ENCODE peak calls at places on chromosome 16, in five cellular contexts. Q, G, C, R and U are unnamed samples.

GRCh38 chr16:73996624-73997339 is 299.8 kb upstream of the PSMD7 start:
- DNase-seq in R (no peak), C (no peak), G (no peak), Q (no peak), U (no peak)

GRCh38 chr16:997440-998051 is 16.0 kb downstream of the SOX8 start:
- DNase-seq in Q (peak; percentile 22), C (no peak), R (no peak), G (no peak), U (no peak)

GRCh38 chr16:12951392-12951791 is 50.0 kb downstream of the SHISA9 start:
- DNase-seq in C (no peak), Q (no peak), G (no peak), R (no peak), U (no peak)

GRCh38 chr16:87375426-87376135 is 8.0 kb downstream of the FBXO31 start:
- DNase-seq in Q (no peak), C (no peak), G (no peak), R (no peak), U (peak; percentile 72)

GRCh38 chr16:69880640-69881133 is 70.4 kb upstream of the CLEC18A start:
- DNase-seq in G (no peak), C (no peak), Q (no peak), R (no peak), U (no peak)

GRCh38 chr16:9885876-9886275 is 296.4 kb downstream of the GRIN2A start:
- DNase-seq in G (no peak), C (no peak), R (no peak), Q (no peak), U (no peak)

GRCh38 chr16:4924593-4925378 is 12.2 kb downstream of the PPL start:
- DNase-seq in Q (no peak), C (no peak), R (no peak), G (no peak), U (no peak)

GRCh38 chr16:30186782-30187555 is 3.6 kb downstream of the CORO1A start:
- DNase-seq in C (peak; percentile 82), R (no peak), Q (peak; percentile 80), G (no peak), U (peak; percentile 93)

GRCh38 chr16:85674828-85675227 is 13.9 kb downstream of the GINS2 start:
- DNase-seq in R (no peak), Q (no peak), G (no peak), C (no peak), U (no peak)

GRCh38 chr16:19418200-19418599 is 517 bp downstream of the TMC5 start:
- DNase-seq in C (no peak), G (no peak), R (no peak), Q (no peak), U (no peak)

GRCh38 chr16:28182183-28182582 is 29.6 kb downstream of the XPO6 start:
- DNase-seq in C (no peak), Q (peak; percentile 48), G (no peak), R (no peak), U (no peak)

GRCh38 chr16:68223072-68223471 is 12.9 kb downstream of the ESRP2 start:
- DNase-seq in G (no peak), Q (no peak), C (no peak), R (no peak), U (no peak)

GRCh38 chr16:73185737-73186136 is 137.8 kb upstream of the ZFHX3 start:
- DNase-seq in C (no peak), Q (no peak), R (no peak), G (no peak), U (no peak)

GRCh38 chr16:30551781-30552180 is 6.4 kb downstream of the ZNF764 start:
- DNase-seq in Q (peak; percentile 62), R (no peak), C (no peak), G (no peak), U (no peak)

GRCh38 chr16:324451-325334 is 27.8 kb downstream of the AXIN1 start:
- DNase-seq in G (no peak), C (no peak), Q (peak; percentile 29), R (no peak), U (no peak)

GRCh38 chr16:27650073-27650701 is 100.2 kb downstream of the KATNIP start:
- DNase-seq in C (no peak), R (no peak), Q (no peak), G (no peak), U (no peak)

GRCh38 chr16:80526418-80527061 is 14.3 kb upstream of the DYNLRB2 start:
- DNase-seq in R (peak; percentile 31), Q (peak; percentile 49), C (peak; percentile 64), G (no peak), U (no peak)

GRCh38 chr16:49834496-49835009 is 21.4 kb downstream of the ZNF423 start:
- DNase-seq in Q (no peak), C (peak; percentile 70), R (no peak), G (no peak), U (peak; percentile 87)

GRCh38 chr16:3979070-3979469 is 98.6 kb upstream of the CREBBP start:
- DNase-seq in G (no peak), C (no peak), R (no peak), Q (no peak), U (no peak)

GRCh38 chr16:88341551-88342290 is 41.0 kb upstream of the ZNF469 start:
- DNase-seq in Q (no peak), R (no peak), C (no peak), G (no peak), U (no peak)

GRCh38 chr16:58634265-58634802 is 4.7 kb upstream of the CNOT1 start:
- DNase-seq in R (no peak), G (no peak), C (no peak), Q (no peak), U (peak; percentile 9)

GRCh38 chr16:50038756-50039529 is 13.9 kb downstream of the CNEP1R1 start:
- DNase-seq in C (no peak), R (no peak), G (no peak), Q (no peak), U (no peak)